ENCODE peak calls at places on chromosomes 2 and 18, in six cellular contexts. H is astrocyte of the spinal cord, R is breast epithelium, I is choroid plexus epithelial cell, X is ovary, L is tibial artery. N is an unnamed sample.

GRCh38 chr2:14514001-14514400 is 118.5 kb upstream of the LRATD1 start:
- DNase-seq in H (peak), R (no peak), I (peak), X (no peak), L (no peak), N (no peak)

GRCh38 chr18:63917831-63918230 is 10.1 kb downstream of the SERPINB10 start:
- DNase-seq in H (no peak), R (no peak), I (no peak), X (no peak), L (no peak), N (no peak)

GRCh38 chr2:215815960-215816359 is 197.4 kb downstream of the MREG start:
- DNase-seq in H (no peak), R (no peak), I (no peak), X (no peak), L (no peak), N (no peak)

GRCh38 chr2:165238295-165238694 is 919 bp upstream of the SCN2A start:
- DNase-seq in H (peak), R (no peak), I (peak), X (no peak), L (no peak), N (no peak)

GRCh38 chr18:78221496-78221895 is 758.1 kb upstream of the SALL3 start:
- DNase-seq in H (no peak), R (no peak), I (no peak), X (no peak), L (no peak), N (no peak)

GRCh38 chr18:14124689-14125088 is 7.5 kb downstream of the ZNF519 start:
- DNase-seq in H (no peak), R (no peak), I (no peak), X (no peak), L (no peak), N (no peak)

GRCh38 chr18:22314001-22314400 is 103.7 kb downstream of the CTAGE1 start:
- DNase-seq in H (no peak), R (no peak), I (peak), X (no peak), L (no peak), N (no peak)

GRCh38 chr2:10960606-10961489 is 49.1 kb downstream of the KCNF1 start:
- DNase-seq in H (no peak), R (no peak), I (no peak), X (no peak), L (no peak), N (no peak)

GRCh38 chr2:102620367-102620766 is 1.0 kb downstream of the SLC9A2 start:
- DNase-seq in H (no peak), R (no peak), I (no peak), X (no peak), L (no peak), N (no peak)

GRCh38 chr2:73886357-73886756 is 6.5 kb upstream of the ACTG2 start:
- DNase-seq in H (no peak), R (no peak), I (no peak), X (no peak), L (no peak), N (no peak)

GRCh38 chr2:127932199-127932877 is 46.6 kb upstream of the AMMECR1L start:
- DNase-seq in H (peak), R (no peak), I (peak), X (no peak), L (no peak), N (no peak)

GRCh38 chr2:120576509-120577474 is 158.9 kb upstream of the GLI2 start:
- DNase-seq in H (no peak), R (peak), I (peak), X (no peak), L (no peak), N (no peak)

GRCh38 chr18:55582325-55582724 is 5.7 kb downstream of the TCF4 start:
- DNase-seq in H (no peak), R (no peak), I (peak), X (no peak), L (no peak), N (no peak)

GRCh38 chr2:47050762-47051161 is 104.3 kb downstream of the STPG4 start:
- DNase-seq in H (no peak), R (no peak), I (no peak), X (no peak), L (no peak), N (no peak)

GRCh38 chr2:127581516-127582490 is 46.3 kb downstream of the MYO7B start:
- DNase-seq in H (no peak), R (no peak), I (no peak), X (no peak), L (no peak), N (no peak)

GRCh38 chr2:67057901-67058703 is 339.0 kb upstream of the ETAA1 start:
- DNase-seq in H (no peak), R (no peak), I (peak), X (no peak), L (no peak), N (no peak)

GRCh38 chr2:171346723-171347104 is 87.1 kb downstream of the METTL8 start:
- DNase-seq in H (no peak), R (no peak), I (no peak), X (no peak), L (no peak), N (no peak)

GRCh38 chr18:33560686-33561370 is 17.2 kb upstream of the ASXL3 start:
- DNase-seq in H (peak), R (no peak), I (peak), X (no peak), L (no peak), N (no peak)

GRCh38 chr2:45278345-45279078 is 269.3 kb upstream of the SIX2 start:
- DNase-seq in H (peak), R (no peak), I (peak), X (no peak), L (peak), N (no peak)

GRCh38 chr2:183125659-183126341 is 1.6 kb downstream of the NUP35 start:
- DNase-seq in H (no peak), R (no peak), I (no peak), X (no peak), L (no peak), N (no peak)

GRCh38 chr2:101361519-101361918 is 25.8 kb downstream of the CREG2 start:
- DNase-seq in H (no peak), R (no peak), I (no peak), X (no peak), L (no peak), N (no peak)

GRCh38 chr2:101361079-101361478 is 26.2 kb downstream of the CREG2 start:
- DNase-seq in H (no peak), R (no peak), I (no peak), X (no peak), L (no peak), N (no peak)

GRCh38 chr2:101362777-101363176 is 24.5 kb downstream of the CREG2 start:
- DNase-seq in H (no peak), R (no peak), I (no peak), X (no peak), L (no peak), N (no peak)

GRCh38 chr2:101360229-101360628 is 27.1 kb downstream of the CREG2 start:
- DNase-seq in H (peak), R (no peak), I (no peak), X (no peak), L (no peak), N (no peak)

GRCh38 chr2:101362316-101362715 is 25.0 kb downstream of the CREG2 start:
- DNase-seq in H (no peak), R (no peak), I (no peak), X (no peak), L (no peak), N (no peak)
- TF ChIP-seq CTCF in H (no peak), R (no peak), I (no peak), X (no peak), L (no peak), N (no peak)

GRCh38 chr18:21194871-21195771 is 46.9 kb upstream of the GREB1L start:
- DNase-seq in H (peak), R (no peak), I (peak), X (no peak), L (no peak), N (no peak)

GRCh38 chr18:21187886-21188285 is 54.1 kb upstream of the GREB1L start:
- DNase-seq in H (no peak), R (no peak), I (no peak), X (no peak), L (no peak), N (no peak)

GRCh38 chr18:21196426-21196825 is 45.6 kb upstream of the GREB1L start:
- DNase-seq in H (peak), R (no peak), I (no peak), X (no peak), L (no peak), N (no peak)

GRCh38 chr18:21192308-21192624 is 49.8 kb upstream of the GREB1L start:
- DNase-seq in H (no peak), R (no peak), I (no peak), X (no peak), L (no peak), N (no peak)

DNA sequence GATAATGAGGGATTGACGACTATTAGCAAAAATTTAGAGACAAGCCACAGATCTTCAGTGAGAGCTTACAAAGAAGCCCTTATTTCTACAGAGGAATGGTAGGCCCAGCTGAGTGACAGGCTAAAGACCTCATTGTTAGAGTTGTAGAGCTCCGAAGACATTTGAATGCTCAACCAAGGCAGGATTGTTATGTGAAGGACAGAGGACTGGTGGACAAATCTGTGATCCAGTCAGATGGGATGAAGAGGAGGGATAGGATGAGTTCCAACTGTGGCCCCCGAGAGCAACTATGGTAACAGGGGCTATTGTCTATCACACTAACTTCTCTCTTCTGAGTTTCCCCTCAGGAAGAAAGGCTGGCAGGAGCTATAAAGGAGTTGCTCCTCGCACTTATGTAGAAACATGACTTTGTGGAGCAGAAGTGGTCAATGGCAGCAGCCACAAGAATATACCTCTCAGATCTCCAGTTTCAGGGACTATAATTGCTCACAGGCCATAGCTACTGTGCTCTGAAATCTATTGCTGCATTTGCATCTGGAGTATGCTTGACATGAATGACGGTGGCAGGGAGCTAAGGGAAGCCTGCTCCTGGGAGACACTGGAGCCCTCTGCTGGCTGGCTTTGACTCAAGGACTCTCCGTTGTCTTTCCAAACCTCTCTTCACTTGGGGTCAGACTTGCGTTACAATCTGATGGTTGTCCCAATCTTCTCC is 50.3 kb upstream of the GREB1L start:
- DNase-seq in H (peak), R (peak), I (peak), X (no peak), L (peak), N (no peak)
- TF ChIP-seq CTCF in H (peak), R (peak), I (peak), X (no peak), L (peak), N (peak)

GRCh38 chr2:42812899-42813479 is 20.6 kb upstream of the HAAO start:
- DNase-seq in H (peak), R (no peak), I (peak), X (no peak), L (no peak), N (no peak)
- TF ChIP-seq CTCF in H (peak), R (peak), I (peak), X (peak), L (peak), N (peak)

GRCh38 chr2:223865907-223866508 is 28.6 kb upstream of the AP1S3 start:
- DNase-seq in H (no peak), R (no peak), I (no peak), X (no peak), L (no peak), N (no peak)

GRCh38 chr2:223856584-223856983 is 19.2 kb upstream of the AP1S3 start:
- DNase-seq in H (no peak), R (no peak), I (no peak), X (no peak), L (no peak), N (no peak)

GRCh38 chr2:223865124-223865523 is 27.7 kb upstream of the AP1S3 start:
- DNase-seq in H (no peak), R (no peak), I (no peak), X (no peak), L (no peak), N (no peak)

GRCh38 chr2:223859070-223859469 is 21.7 kb upstream of the AP1S3 start:
- DNase-seq in H (no peak), R (no peak), I (no peak), X (no peak), L (no peak), N (no peak)

DNA sequence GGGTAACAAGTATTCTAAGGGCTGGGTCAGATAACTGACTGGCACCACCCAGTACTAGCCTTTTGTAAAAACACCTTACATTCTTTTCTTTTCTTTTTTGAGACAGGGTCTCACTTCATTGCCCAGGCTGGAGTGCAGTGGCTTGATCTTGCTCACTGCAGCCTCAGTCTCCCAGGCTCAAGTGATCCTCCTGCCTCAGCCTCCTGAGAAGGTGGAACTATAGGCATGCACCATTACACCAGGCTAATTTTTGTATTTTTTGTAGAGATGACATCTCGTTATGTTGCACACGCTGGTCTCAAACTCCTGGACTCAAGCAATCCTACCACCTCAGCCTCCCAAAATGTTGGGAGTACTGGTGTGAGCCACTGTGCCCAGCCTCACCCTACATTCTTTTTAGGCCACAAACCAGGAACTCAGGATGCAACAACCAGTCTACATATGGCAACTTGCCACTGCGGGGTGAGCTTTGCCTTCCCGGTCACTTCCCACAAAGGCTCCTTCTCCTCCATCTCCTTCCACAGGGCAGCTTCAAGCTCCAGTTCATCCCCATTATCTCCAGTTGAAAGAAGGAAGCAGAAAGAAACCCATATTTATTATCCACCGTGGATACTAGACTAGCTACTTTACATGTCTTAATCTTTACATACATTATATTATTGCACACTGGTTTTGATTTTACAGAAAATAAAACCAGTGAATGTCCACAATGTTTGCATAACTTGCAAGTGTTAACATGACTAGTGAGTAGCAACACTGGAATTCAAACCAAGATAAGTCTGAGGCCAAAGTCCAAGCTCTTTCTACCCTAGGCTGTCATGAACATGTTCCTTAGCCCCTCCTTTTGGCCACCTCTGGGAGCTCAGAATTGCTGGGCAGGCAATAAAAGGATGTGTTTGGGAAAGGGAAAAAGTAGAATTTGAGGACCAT is 23.7 kb upstream of the AP1S3 start:
- DNase-seq in H (peak), R (no peak), I (peak), X (no peak), L (no peak), N (peak)
- TF ChIP-seq CTCF in H (no peak), R (no peak), I (peak), X (no peak), L (no peak), N (peak)

GRCh38 chr18:76578571-76579300 is 83.7 kb upstream of the ZNF516 start:
- DNase-seq in H (no peak), R (no peak), I (peak), X (no peak), L (no peak), N (no peak)

GRCh38 chr18:76580288-76580962 is 85.4 kb upstream of the ZNF516 start:
- DNase-seq in H (no peak), R (no peak), I (no peak), X (no peak), L (no peak), N (no peak)

GRCh38 chr18:76584414-76585310 is 89.6 kb upstream of the ZNF516 start:
- DNase-seq in H (no peak), R (no peak), I (no peak), X (no peak), L (no peak), N (no peak)

GRCh38 chr18:76581261-76581660 is 86.2 kb upstream of the ZNF516 start:
- DNase-seq in H (no peak), R (no peak), I (no peak), X (no peak), L (no peak), N (no peak)

DNA sequence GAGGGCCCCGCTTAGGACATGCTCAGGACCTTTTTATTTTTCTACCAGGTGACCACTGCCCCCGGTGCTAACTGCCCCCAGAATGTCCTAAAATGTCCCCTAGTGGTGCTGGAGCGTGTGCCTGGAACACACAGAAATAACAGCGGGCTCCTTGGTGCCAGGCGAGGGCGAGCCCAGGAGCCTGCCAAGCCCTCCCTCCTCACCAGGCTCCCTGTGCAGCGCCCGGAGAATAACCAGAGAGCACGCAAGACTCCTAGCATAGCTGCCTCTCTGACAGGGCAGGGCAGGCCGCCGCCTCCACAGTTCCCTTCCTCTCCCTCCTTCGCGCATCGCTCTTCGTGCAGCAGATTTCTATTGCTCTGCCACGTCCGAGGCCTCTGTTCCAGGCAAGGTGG is 84.3 kb upstream of the ZNF516 start:
- DNase-seq in H (no peak), R (no peak), I (no peak), X (no peak), L (no peak), N (no peak)
- TF ChIP-seq CTCF in H (no peak), R (no peak), I (no peak), X (no peak), L (no peak), N (no peak)

DNA sequence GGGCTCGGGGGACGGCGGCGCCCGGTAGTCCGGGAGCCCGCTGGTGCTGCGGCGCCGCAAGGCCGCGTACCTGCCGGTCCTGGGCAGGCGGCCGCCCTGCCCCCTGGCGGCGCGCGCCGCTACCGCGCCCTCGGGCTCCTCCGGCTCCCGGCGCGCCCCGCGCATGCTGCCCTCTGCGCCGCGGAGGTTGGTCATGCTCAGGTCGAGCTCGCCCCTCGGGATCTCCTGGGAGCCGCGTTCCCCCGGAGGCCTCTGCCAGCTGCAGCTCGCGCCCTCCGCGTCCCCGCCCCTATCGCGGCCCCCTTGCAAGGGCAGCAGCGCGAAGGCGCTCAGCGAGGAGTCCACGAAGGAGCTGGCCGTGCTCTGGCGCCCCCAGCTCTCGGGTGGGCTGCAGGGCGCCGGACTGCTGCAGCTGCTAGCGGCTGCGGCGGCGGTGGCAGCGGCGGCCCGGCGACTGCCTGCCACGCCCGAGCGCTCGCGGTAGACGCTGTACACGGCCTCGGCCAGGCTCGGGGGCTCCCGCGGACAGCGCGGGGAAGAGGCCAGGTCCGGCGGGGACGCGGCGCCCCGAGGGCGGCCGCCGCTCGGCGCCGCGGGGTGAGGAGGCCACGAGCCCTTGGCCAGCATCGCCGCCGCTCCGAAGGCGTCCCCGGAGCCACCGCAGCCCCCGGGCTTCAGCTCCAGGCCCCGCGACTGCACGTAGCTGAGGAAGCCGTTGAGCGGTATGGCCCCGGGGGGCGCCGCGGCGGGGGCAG is 4.5 kb downstream of the TMEM200C start:
- DNase-seq in H (no peak), R (no peak), I (no peak), X (peak), L (peak), N (no peak)
- TF ChIP-seq CTCF in H (peak), R (no peak), I (no peak), X (peak), L (peak), N (peak)

N was measured in RWPE2.